ENCODE peak calls at places on chromosomes 7 and 10, in nine cellular contexts. Z is IMR-90, W is hepatocyte, M is H9, P is mammary epithelial cell, H is mesenchymal stem cell, C is osteoblast, U is OCI-LY7, N is DND-41. V is an unnamed sample.

GRCh38 chr10:104281694-104282093 is 12.7 kb downstream of the GSTO2 start:
- DNase-seq in W (no peak), Z (no peak), P (no peak), U (no peak), H (no peak), M (no peak), C (no peak), N (no peak), V (no peak)

GRCh38 chr10:85977642-85978041 is 389.0 kb downstream of the GRID1 start:
- DNase-seq in M (peak; percentile 5), P (no peak), N (no peak), U (no peak), Z (no peak), C (no peak), H (no peak), W (no peak), V (no peak)

GRCh38 chr7:24858108-24858977 is 101.1 kb upstream of the GSDME start:
- DNase-seq in P (no peak), H (no peak), C (peak; percentile 58), Z (no peak), M (no peak), U (no peak), N (no peak), W (no peak), V (no peak)

GRCh38 chr10:89428873-89429272 is 14.5 kb downstream of the IFIT5 start:
- DNase-seq in N (no peak), C (no peak), H (no peak), U (no peak), Z (no peak), M (no peak), W (no peak), P (no peak), V (no peak)

GRCh38 chr7:101911011-101911799 is 93.8 kb downstream of the CUX1 start:
- DNase-seq in M (no peak), C (no peak), P (no peak), N (no peak), H (no peak), Z (peak; percentile 37), W (peak; percentile 53), U (no peak), V (no peak)

GRCh38 chr7:1924185-1924817 is 254.2 kb downstream of the ELFN1 start:
- DNase-seq in U (no peak), P (no peak), H (peak; percentile 17), Z (no peak), M (no peak), N (peak; percentile 60), C (peak; percentile 98), W (no peak), V (no peak)

GRCh38 chr10:102669206-102670064 is 25.2 kb downstream of the TRIM8 start:
- DNase-seq in N (peak; percentile 33), C (peak; percentile 85), U (peak; percentile 35), Z (peak; percentile 43), W (peak; percentile 61), P (peak; percentile 47), M (peak; percentile 60), H (peak; percentile 72), V (peak; percentile 57)

GRCh38 chr7:123944395-123944794 is 19.4 kb downstream of the SPAM1 start:
- DNase-seq in U (no peak), C (no peak), W (no peak), Z (no peak), M (no peak), H (no peak), P (no peak), N (no peak), V (no peak)

GRCh38 chr7:75937958-75938786 is 23.2 kb downstream of the POR start:
- DNase-seq in M (no peak), N (no peak), C (peak; percentile 92), Z (peak; percentile 96), H (peak; percentile 96), U (no peak), P (no peak), W (peak; percentile 45), V (no peak)

GRCh38 chr10:107790271-107790670 is 625.8 kb upstream of the SORCS1 start:
- DNase-seq in W (no peak), M (no peak), P (no peak), Z (no peak), H (peak; percentile 6), N (no peak), C (no peak), U (no peak), V (peak; percentile 45)

GRCh38 chr10:28796606-28797512 is 119.5 kb downstream of the BAMBI start:
- DNase-seq in N (no peak), Z (peak; percentile 83), H (peak; percentile 77), C (peak; percentile 68), M (no peak), U (no peak), W (peak; percentile 28), P (no peak), V (no peak)

GRCh38 chr10:7824251-7824650 is 5.9 kb downstream of the TAF3 start:
- DNase-seq in M (no peak), U (no peak), W (no peak), C (no peak), H (no peak), N (no peak), Z (no peak), P (no peak), V (no peak)

GRCh38 chr10:21751341-21752310 is 217.6 kb downstream of the MLLT10 start:
- DNase-seq in U (no peak), N (no peak), W (peak; percentile 60), P (no peak), H (no peak), M (peak; percentile 88), Z (no peak), C (no peak), V (peak; percentile 90)

GRCh38 chr10:93916257-93917063 is 22.7 kb downstream of the SLC35G1 start:
- DNase-seq in M (no peak), H (peak; percentile 56), Z (peak; percentile 52), P (peak; percentile 24), U (peak; percentile 11), C (no peak), W (peak; percentile 56), N (no peak), V (peak; percentile 64)

GRCh38 chr10:14583252-14583651 is 191.4 kb downstream of the FAM107B start:
- DNase-seq in H (no peak), W (no peak), N (no peak), U (no peak), Z (no peak), C (no peak), P (no peak), M (no peak), V (no peak)

GRCh38 chr10:20892011-20892585 is 5.0 kb downstream of the NEBL start:
- DNase-seq in U (no peak), W (no peak), M (no peak), H (peak; percentile 10), P (no peak), C (no peak), N (no peak), Z (no peak), V (no peak)

GRCh38 chr7:96080021-96080420 is 241.9 kb downstream of the SLC25A13 start:
- DNase-seq in W (no peak), Z (peak; percentile 37), M (no peak), N (no peak), P (peak; percentile 4), H (no peak), C (no peak), U (no peak), V (no peak)

GRCh38 chr10:4131407-4132215 is 346.6 kb upstream of the KLF6 start:
- DNase-seq in Z (peak; percentile 93), M (no peak), U (peak; percentile 63), N (peak; percentile 63), W (peak; percentile 15), H (peak; percentile 94), P (peak; percentile 84), C (peak; percentile 76), V (no peak)

GRCh38 chr7:135341049-135341448 is 107.4 kb downstream of the STRA8 start:
- DNase-seq in P (no peak), Z (no peak), M (peak; percentile 48), W (peak; percentile 72), U (no peak), H (no peak), N (no peak), C (no peak), V (peak; percentile 54)

DNA sequence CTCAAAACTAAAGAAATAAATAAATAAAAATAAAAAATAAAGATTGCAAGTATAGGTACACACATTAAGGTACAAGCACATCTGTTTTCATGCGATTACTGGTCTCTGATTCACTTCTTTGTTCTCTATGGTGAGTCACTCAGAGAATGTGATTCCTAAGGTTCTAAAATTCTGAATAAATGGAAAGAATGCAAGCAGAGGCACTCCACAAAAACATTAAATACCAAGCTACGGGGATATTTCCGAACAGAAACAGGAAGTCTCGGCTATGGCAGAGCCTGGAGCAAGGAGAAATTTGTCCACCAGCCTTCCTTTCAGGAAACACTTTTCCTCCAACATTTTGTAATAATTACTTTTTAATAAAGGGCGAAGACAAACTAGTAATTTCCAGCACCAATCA is 1.4 kb downstream of the VOPP1 start:
- DNase-seq in W (no peak), H (peak; percentile 43), C (peak; percentile 91), P (peak; percentile 74), N (no peak), M (no peak), U (no peak), Z (peak; percentile 84), V (no peak)
- H2AFZ ChIP-seq in W (peak overlapping the region; percentile 86), H (no peak overlapping the region), C (peak overlapping the region; percentile 60), P (peak overlapping the region; percentile 83), N (no peak overlapping the region), M (no peak overlapping the region), U (peak overlapping the region; percentile 64), Z (no peak overlapping the region), V (no peak overlapping the region)

GRCh38 chr7:77693830-77694583 is 2.3 kb upstream of the RSBN1L start:
- DNase-seq in W (no peak), H (no peak), Z (no peak), P (no peak), C (no peak), M (no peak), U (no peak), N (no peak), V (no peak)
- H2AFZ ChIP-seq in W (no peak overlapping the region), H (no peak overlapping the region), Z (no peak overlapping the region), P (no peak overlapping the region), C (no peak overlapping the region), M (no peak overlapping the region), U (no peak overlapping the region), N (no peak overlapping the region), V (no peak overlapping the region)

DNA sequence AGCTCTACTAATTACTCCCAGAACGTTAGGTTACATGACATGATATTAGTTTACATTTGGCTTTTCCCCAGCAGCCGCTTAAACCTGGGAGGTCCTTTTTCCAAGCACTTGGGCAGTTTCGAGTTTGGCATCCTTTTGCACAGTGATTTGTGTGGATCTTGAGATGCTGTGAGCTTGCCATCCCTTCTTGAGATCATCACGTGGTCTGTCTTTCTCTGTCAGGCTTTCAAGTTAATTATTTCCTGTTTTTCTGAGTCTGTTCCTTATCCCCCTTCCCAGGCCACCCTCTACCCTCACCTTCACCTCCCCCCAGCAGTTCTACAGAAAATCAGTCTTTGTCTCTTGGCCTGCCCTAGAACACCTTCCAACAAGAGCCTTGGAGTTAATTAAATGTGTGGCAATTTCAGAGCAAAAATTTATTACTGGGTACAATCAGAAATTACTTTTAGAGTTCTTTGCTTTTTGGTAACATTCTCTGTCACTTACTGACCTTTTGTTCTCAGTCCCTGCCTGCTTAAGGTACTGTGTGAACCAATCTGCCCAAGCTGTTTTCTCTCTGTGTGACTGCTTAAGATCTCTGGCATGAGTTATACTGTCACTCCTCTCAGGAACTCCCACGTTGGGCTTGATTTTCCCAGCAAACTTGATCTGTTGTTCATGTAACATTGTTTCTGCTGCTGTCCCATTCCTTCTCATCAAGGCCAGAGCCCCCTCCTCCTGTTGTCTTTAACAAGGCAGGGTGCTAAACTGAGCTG is 3.1 kb upstream of the SLF2 start:
- DNase-seq in P (no peak), C (no peak), W (peak; percentile 33), M (no peak), H (peak; percentile 57), U (peak; percentile 22), N (no peak), Z (no peak), V (no peak)
- H2AFZ ChIP-seq in P (no peak overlapping the region), C (peak overlapping the region; percentile 54), W (peak overlapping the region; percentile 25), M (no peak overlapping the region), H (no peak overlapping the region), U (peak overlapping the region; percentile 96), N (peak overlapping the region; percentile 35), Z (peak overlapping the region; percentile 46), V (peak overlapping the region; percentile 70)

GRCh38 chr10:79335470-79336235 is 11.6 kb upstream of the PPIF start:
- DNase-seq in Z (no peak), N (no peak), W (no peak), C (no peak), U (no peak), M (no peak), H (no peak), P (no peak), V (no peak)
- H2AFZ ChIP-seq in Z (peak overlapping the region; percentile 60), N (no peak overlapping the region), W (no peak overlapping the region), C (no peak overlapping the region), U (no peak overlapping the region), M (no peak overlapping the region), H (no peak overlapping the region), P (no peak overlapping the region), V (no peak overlapping the region)